ENCODE peak calls at places on chromosomes 2 and 18, in four cellular contexts. One of them, this sample, is unnamed.

GRCh38 chr2:75920721-75921551 is 210.2 kb upstream of the GCFC2 start:
- DNase-seq in K562: no peak
- DNase-seq in A549: no peak
- DNase-seq in upper lobe of left lung: no peak
- DNase-seq in this sample: no peak

GRCh38 chr2:181077128-181077709 is 96.8 kb downstream of the UBE2E3 start:
- DNase-seq in K562: peak
- DNase-seq in upper lobe of left lung: no peak
- DNase-seq in A549: peak
- DNase-seq in this sample: no peak

GRCh38 chr2:27803046-27803445 is 31.5 kb downstream of the MRPL33 start:
- DNase-seq in upper lobe of left lung: no peak
- DNase-seq in A549: no peak
- DNase-seq in K562: no peak
- DNase-seq in this sample: no peak

GRCh38 chr2:218397502-218398436 is 1.9 kb upstream of the CTDSP1 start:
- DNase-seq in upper lobe of left lung: peak
- DNase-seq in K562: peak
- DNase-seq in A549: peak
- DNase-seq in this sample: peak

GRCh38 chr2:236352761-236353593 is 88.8 kb upstream of the ASB18 start:
- DNase-seq in A549: peak
- DNase-seq in upper lobe of left lung: no peak
- DNase-seq in K562: peak
- DNase-seq in this sample: no peak

GRCh38 chr2:166365803-166366420 is 9.8 kb downstream of the SCN9A start:
- DNase-seq in upper lobe of left lung: no peak
- DNase-seq in A549: no peak
- DNase-seq in K562: no peak
- DNase-seq in this sample: no peak

GRCh38 chr2:13413989-13414388 is 697.3 kb downstream of the TRIB2 start:
- DNase-seq in K562: no peak
- DNase-seq in upper lobe of left lung: no peak
- DNase-seq in A549: no peak
- DNase-seq in this sample: no peak

GRCh38 chr2:190354003-190354690 is 10.8 kb downstream of the INPP1 start:
- DNase-seq in K562: peak
- DNase-seq in upper lobe of left lung: no peak
- DNase-seq in A549: no peak
- DNase-seq in this sample: no peak

GRCh38 chr2:171451074-171451473 is 17.0 kb downstream of the DCAF17 start:
- DNase-seq in upper lobe of left lung: no peak
- DNase-seq in K562: no peak
- DNase-seq in A549: no peak
- DNase-seq in this sample: no peak

DNA sequence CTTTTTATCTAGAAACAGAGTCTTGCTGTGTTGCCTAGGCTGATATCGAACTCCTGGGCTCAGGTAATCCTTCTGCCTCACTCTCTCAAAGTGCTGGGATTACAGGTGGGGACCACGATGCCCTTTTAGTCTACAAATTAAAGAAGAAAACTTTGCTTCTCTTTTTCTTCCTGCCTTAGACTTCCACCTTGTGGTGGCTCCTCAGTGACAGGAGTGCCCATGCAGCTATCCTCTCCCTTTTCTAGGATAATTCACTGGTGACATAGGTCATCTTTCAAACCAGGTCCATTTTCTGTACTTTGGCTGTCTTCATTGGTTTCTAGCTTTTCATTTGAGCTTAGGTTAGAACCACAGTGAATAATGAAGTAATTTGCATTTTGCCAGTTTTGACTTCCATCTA is 13.6 kb downstream of the DCAF17 start:
- DNase-seq in K562: no peak
- DNase-seq in A549: no peak
- DNase-seq in upper lobe of left lung: no peak
- DNase-seq in this sample: no peak
- TF ChIP-seq CTCF in K562: no peak
- TF ChIP-seq CTCF in A549: no peak
- TF ChIP-seq CTCF in upper lobe of left lung: no peak
- TF ChIP-seq CTCF in this sample: no peak

DNA sequence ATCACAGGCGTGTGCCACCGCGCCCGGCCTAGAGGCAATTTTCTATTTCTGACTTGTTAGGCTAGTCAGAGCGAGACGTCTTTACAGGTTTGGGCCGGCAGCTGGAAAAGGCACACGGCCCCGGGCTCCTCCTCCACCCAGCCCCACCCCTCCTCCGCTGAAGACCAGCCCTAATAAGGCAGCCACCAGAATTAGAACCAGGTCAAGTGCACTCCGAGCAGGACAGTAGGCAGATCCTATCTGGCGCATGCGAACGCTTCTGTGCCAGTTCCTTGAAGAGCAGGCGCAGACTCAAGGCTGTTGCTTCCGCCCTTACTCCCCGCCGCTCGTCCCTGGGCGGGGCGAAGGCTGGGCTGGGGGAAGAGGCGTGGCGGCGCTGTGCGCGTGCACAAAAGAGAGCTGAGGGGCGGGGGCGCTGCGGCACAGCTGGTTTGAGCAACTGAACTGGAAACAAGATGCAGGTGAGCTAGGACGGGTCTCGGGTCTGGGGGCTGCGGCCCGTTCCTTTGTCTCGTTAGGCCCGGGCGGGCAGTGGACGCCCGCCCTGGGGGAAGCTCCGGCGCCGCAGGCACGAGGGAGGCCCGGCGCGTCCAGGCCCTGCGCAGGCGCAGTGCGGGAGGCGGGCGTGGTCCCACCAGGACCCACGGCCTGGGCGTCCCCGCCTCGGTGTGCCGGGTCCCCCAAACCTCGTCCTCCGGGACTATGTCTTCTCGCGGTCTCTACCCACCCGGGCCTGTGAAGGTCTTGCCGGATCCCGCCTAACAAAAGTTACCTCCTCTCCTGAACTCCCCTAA is at the start of gene PDCL3:
- DNase-seq in A549: peak
- DNase-seq in upper lobe of left lung: peak
- DNase-seq in K562: peak
- DNase-seq in this sample: peak
- TF ChIP-seq CTCF in A549: peak
- TF ChIP-seq CTCF in upper lobe of left lung: peak
- TF ChIP-seq CTCF in K562: peak
- TF ChIP-seq CTCF in this sample: no peak

DNA sequence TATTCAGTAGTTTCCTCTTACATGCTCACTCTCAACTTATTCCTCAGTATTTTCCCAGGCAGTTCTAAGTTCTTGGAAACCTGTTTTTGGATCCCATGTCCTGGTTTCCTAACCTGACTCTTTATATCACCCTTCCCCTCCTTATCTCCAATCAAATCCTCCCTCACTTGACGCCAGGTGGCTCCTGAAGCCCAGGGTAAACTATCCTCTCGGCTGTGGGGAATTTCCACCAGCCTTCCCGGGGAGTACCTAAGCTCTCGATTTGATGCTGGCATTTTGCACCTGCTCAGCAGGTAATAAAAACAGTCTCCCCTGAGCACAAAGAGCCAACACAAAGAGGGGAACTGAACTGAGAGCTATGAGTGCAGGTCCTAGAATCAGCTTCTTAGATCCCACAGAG is 538.0 kb downstream of the SLC4A3 start:
- DNase-seq in K562: no peak
- DNase-seq in A549: no peak
- DNase-seq in upper lobe of left lung: peak
- DNase-seq in this sample: no peak
- TF ChIP-seq CTCF in K562: no peak
- TF ChIP-seq CTCF in A549: peak
- TF ChIP-seq CTCF in upper lobe of left lung: no peak
- TF ChIP-seq CTCF in this sample: no peak

GRCh38 chr2:229971298-229971790 is 49.0 kb downstream of the FBXO36 start:
- DNase-seq in K562: no peak
- DNase-seq in upper lobe of left lung: no peak
- DNase-seq in A549: no peak
- DNase-seq in this sample: no peak

GRCh38 chr2:229970406-229970805 is 48.1 kb downstream of the FBXO36 start:
- DNase-seq in A549: no peak
- DNase-seq in upper lobe of left lung: no peak
- DNase-seq in K562: no peak
- DNase-seq in this sample: no peak

GRCh38 chr2:229974271-229974670 is 52.0 kb downstream of the FBXO36 start:
- DNase-seq in upper lobe of left lung: no peak
- DNase-seq in K562: no peak
- DNase-seq in A549: no peak
- DNase-seq in this sample: no peak
- TF ChIP-seq CTCF in upper lobe of left lung: no peak
- TF ChIP-seq CTCF in K562: no peak
- TF ChIP-seq CTCF in A549: no peak
- TF ChIP-seq CTCF in this sample: no peak

DNA sequence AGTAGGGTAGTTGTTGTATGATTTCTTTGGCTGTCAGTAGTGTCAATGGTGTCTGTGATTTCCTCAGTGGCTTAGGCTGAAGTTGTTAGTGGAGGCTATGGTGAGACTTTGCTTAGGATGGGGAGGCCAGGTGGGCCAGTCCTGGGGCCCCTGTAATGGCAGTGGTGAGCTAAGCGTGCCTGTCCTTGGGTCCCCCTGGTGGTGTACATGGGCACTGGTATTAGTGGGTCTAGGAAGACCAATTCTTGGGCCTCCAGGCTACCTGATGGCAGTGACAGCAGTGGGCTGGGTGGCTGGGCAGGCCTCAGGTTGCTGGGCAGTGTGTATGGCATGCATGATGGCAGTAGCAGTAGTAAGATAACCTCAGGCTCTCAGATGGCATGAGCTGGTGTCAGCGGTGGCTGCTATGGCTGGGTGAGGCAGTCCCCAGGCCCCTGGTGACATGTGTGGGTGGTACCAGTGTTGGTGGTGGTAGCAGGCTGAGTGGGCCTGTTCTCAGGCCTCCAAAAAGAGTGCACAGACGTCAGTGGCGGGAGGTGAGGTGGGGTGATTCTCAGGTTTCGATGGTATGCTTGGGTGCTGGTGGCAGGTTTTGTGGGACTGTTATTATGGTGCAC is 103.2 kb downstream of the KLHL14 start:
- DNase-seq in K562: no peak
- DNase-seq in upper lobe of left lung: no peak
- DNase-seq in A549: no peak
- DNase-seq in this sample: no peak
- TF ChIP-seq CTCF in K562: no peak
- TF ChIP-seq CTCF in upper lobe of left lung: no peak
- TF ChIP-seq CTCF in A549: no peak
- TF ChIP-seq CTCF in this sample: peak

GRCh38 chr2:439077-439476 is 151.2 kb upstream of the ALKAL2 start:
- DNase-seq in K562: no peak
- DNase-seq in A549: no peak
- DNase-seq in upper lobe of left lung: no peak
- DNase-seq in this sample: no peak

GRCh38 chr2:436203-436602 is 148.3 kb upstream of the ALKAL2 start:
- DNase-seq in A549: no peak
- DNase-seq in upper lobe of left lung: no peak
- DNase-seq in K562: no peak
- DNase-seq in this sample: no peak

GRCh38 chr2:439540-440465 is 151.9 kb upstream of the ALKAL2 start:
- DNase-seq in A549: no peak
- DNase-seq in upper lobe of left lung: no peak
- DNase-seq in K562: no peak
- DNase-seq in this sample: no peak

GRCh38 chr2:437180-437579 is 149.3 kb upstream of the ALKAL2 start:
- DNase-seq in upper lobe of left lung: no peak
- DNase-seq in A549: no peak
- DNase-seq in K562: no peak
- DNase-seq in this sample: no peak

DNA sequence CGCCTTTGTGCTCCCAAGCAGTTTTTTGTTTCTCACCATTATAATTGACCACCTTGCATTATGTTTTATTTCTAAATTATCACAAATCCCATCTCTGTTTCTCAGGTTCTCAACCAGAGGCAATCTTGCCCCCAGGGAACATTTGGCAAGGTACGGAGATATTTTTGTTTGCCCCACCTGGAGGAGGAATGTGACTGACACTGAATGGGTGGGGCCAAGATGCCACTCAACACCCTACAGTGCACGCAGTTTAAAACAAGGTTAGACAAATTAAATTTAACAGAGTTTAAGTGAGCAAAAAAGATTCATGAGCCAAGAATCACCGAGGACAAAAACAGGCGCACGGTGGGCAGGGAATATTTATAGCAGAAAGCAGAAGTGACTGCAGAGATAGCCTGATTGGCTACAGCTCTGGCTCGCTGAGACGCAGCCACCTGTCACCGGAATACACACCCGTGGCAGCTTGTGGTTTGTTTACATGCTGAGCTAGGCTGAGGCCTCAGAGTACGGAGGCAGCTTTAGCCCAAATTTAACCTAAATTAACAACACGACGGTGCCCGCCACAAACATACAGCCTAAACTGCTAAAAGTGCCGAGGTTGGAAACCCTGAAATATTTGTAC is 150.0 kb upstream of the ALKAL2 start:
- DNase-seq in K562: no peak
- DNase-seq in A549: no peak
- DNase-seq in upper lobe of left lung: peak
- DNase-seq in this sample: no peak
- TF ChIP-seq CTCF in K562: no peak
- TF ChIP-seq CTCF in A549: no peak
- TF ChIP-seq CTCF in upper lobe of left lung: no peak
- TF ChIP-seq CTCF in this sample: no peak

DNA sequence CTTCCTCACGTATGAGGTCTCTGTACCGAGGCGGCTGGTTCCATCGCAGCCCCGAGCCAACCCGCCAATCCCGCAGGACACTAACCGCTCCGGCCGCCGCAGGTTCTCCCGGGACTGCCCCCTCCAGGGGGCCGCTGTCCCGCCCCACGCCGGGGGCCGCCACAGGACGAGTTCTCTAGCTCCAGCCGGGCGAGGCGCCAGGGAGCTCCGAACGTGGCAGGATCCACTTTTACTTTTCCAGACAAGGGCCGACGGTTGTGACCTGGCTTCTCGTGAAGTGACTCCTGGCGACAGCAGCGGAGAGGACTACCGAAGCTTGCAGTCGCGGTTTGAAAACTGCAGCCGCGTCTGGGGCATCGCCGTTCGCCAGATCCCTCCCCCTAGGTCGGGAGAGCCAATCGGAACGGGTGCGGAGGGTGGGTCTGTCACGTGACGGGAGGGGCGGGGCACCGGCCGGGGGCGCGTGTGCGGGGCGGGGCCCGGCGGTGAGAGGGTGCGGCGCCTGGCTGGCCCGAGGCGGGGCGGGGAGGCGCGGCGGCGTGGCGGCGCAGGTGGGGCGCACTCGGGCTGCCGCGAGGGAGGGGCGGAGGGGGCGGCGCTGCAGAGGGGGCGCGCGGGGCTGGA is at the start of gene STK17B:
- DNase-seq in K562: peak
- DNase-seq in upper lobe of left lung: peak
- DNase-seq in A549: peak
- DNase-seq in this sample: peak
- TF ChIP-seq CTCF in K562: peak
- TF ChIP-seq CTCF in upper lobe of left lung: peak
- TF ChIP-seq CTCF in A549: no peak
- TF ChIP-seq CTCF in this sample: no peak